ENCODE peak calls at places on chromosomes 16 and 17, in ten cellular contexts. T is neural progenitor cell, X is heart left ventricle, H is adrenal gland, Y is Caco-2, K is tibial artery, R is fibroblast of lung, Q is hepatocyte, S is psoas muscle, C is breast epithelium. U is an unnamed sample. For H3K36me3 and H3K27me3, the result is how much of the 10 kb centered on the place peaks cover.

GRCh38 chr17:34714475-34715410 is 135.4 kb downstream of the TMEM132E start:
- DNase-seq in T (no peak), X (no peak), H (no peak), Y (no peak), K (no peak), R (no peak), Q (no peak), S (no peak), C (no peak), U (no peak)

GRCh38 chr17:34580685-34581445 is 1.5 kb downstream of the TMEM132E start:
- DNase-seq in T (peak), X (no peak), H (no peak), Y (no peak), K (no peak), R (no peak), Q (peak), S (no peak), C (peak), U (no peak)

GRCh38 chr17:21213491-21214014 is 408 bp downstream of the TMEM11 start:
- DNase-seq in T (peak), X (no peak), H (peak), Y (peak), K (peak), R (no peak), Q (peak), S (peak), C (no peak), U (no peak)

GRCh38 chr16:79629003-79629402 is 28.5 kb upstream of the MAF start:
- DNase-seq in T (no peak), X (no peak), H (no peak), Y (no peak), K (no peak), R (no peak), Q (no peak), S (no peak), C (no peak), U (no peak)

GRCh38 chr16:75266738-75267630 is 15.6 kb upstream of the BCAR1 start:
- DNase-seq in T (no peak), X (no peak), H (no peak), Y (no peak), K (no peak), R (no peak), Q (no peak), S (no peak), C (no peak), U (no peak)

GRCh38 chr16:59180083-59180476 is 446.0 kb upstream of the GOT2 start:
- DNase-seq in T (no peak), X (no peak), H (no peak), Y (no peak), K (no peak), R (no peak), Q (no peak), S (no peak), C (no peak), U (no peak)

GRCh38 chr17:2853111-2853721 is 57.0 kb downstream of the RAP1GAP2 start:
- DNase-seq in T (peak), X (peak), H (peak), Y (peak), K (peak), R (peak), Q (peak), S (peak), C (no peak), U (peak)

GRCh38 chr16:603221-603620 is 13.4 kb downstream of the RAB40C start:
- DNase-seq in T (no peak), X (no peak), H (no peak), Y (no peak), K (no peak), R (no peak), Q (no peak), S (no peak), C (no peak), U (no peak)

GRCh38 chr17:70929226-70929625 is 759.9 kb downstream of the KCNJ2 start:
- DNase-seq in T (no peak), X (no peak), H (no peak), Y (no peak), K (no peak), R (peak), Q (no peak), S (no peak), C (no peak), U (no peak)

GRCh38 chr16:3716831-3717234 is 491 bp downstream of the TRAP1 start:
- DNase-seq in T (peak), X (no peak), H (peak), Y (peak), K (no peak), R (peak), Q (peak), S (no peak), C (no peak), U (peak)

GRCh38 chr17:82228842-82229685 is at the start of gene SLC16A3:
- DNase-seq in T (peak), X (peak), H (peak), Y (peak), K (no peak), R (peak), Q (peak), S (peak), C (no peak), U (peak)

GRCh38 chr16:49015189-49015540 is 266.5 kb downstream of the CBLN1 start:
- DNase-seq in T (peak), X (no peak), H (no peak), Y (no peak), K (no peak), R (no peak), Q (no peak), S (no peak), C (no peak), U (no peak)

GRCh38 chr17:37834168-37834567 is 89.3 kb upstream of the HNF1B start:
- DNase-seq in T (no peak), X (no peak), H (no peak), Y (no peak), K (no peak), R (no peak), Q (no peak), S (no peak), C (no peak), U (no peak)

GRCh38 chr17:12642034-12642433 is 23.7 kb upstream of the MYOCD start:
- DNase-seq in T (no peak), X (no peak), H (no peak), Y (no peak), K (no peak), R (no peak), Q (no peak), S (no peak), C (no peak), U (no peak)

GRCh38 chr17:67974598-67975066 is 21.6 kb downstream of the C17orf58 start:
- DNase-seq in T (peak), X (no peak), H (no peak), Y (no peak), K (no peak), R (no peak), Q (no peak), S (no peak), C (no peak), U (peak)

GRCh38 chr17:16981928-16982327 is 10.0 kb upstream of the TNFRSF13B start:
- DNase-seq in T (no peak), X (no peak), H (no peak), Y (no peak), K (no peak), R (no peak), Q (no peak), S (peak), C (no peak), U (no peak)

GRCh38 chr17:61420128-61420527 is 20.5 kb downstream of the TBX2 start:
- DNase-seq in T (no peak), X (no peak), H (no peak), Y (no peak), K (no peak), R (no peak), Q (no peak), S (no peak), C (no peak), U (no peak)

GRCh38 chr16:85390511-85391174 is 222.5 kb upstream of the GSE1 start:
- DNase-seq in T (no peak), X (peak), H (peak), Y (peak), K (peak), R (peak), Q (peak), S (peak), C (peak), U (peak)

GRCh38 chr16:71484006-71484893 is 4.9 kb downstream of the ZNF19 start:
- DNase-seq in T (peak), X (peak), H (peak), Y (peak), K (peak), R (peak), Q (peak), S (peak), C (peak), U (peak)

GRCh38 chr17:68344701-68345136 is 53.4 kb downstream of the ARSG start:
- DNase-seq in T (peak), X (no peak), H (no peak), Y (no peak), K (no peak), R (no peak), Q (no peak), S (no peak), C (no peak), U (no peak)

GRCh38 chr17:61144876-61145564 is 254.6 kb upstream of the TBX2 start:
- DNase-seq in T (no peak), X (peak), H (no peak), Y (no peak), K (no peak), R (no peak), Q (peak), S (no peak), C (no peak), U (no peak)

GRCh38 chr16:29820271-29820701 is at the start of gene MVP:
- DNase-seq in T (no peak), X (peak), H (peak), Y (no peak), K (peak), R (peak), Q (peak), S (peak), C (peak), U (peak)

GRCh38 chr17:41894791-41895331 is 23.9 kb downstream of the ACLY start:
- DNase-seq in T (no peak), X (no peak), H (peak), Y (peak), K (no peak), R (peak), Q (no peak), S (peak), C (no peak), U (no peak)

GRCh38 chr16:30715777-30716445 is 16.9 kb downstream of the SRCAP start:
- DNase-seq in T (no peak), X (no peak), H (no peak), Y (no peak), K (no peak), R (peak), Q (no peak), S (no peak), C (no peak), U (no peak)

GRCh38 chr17:10513284-10514067 is 4.9 kb downstream of the MYH1 start:
- DNase-seq in T (no peak), X (peak), H (no peak), Y (no peak), K (peak), R (no peak), Q (peak), S (no peak), C (no peak), U (no peak)

GRCh38 chr17:9575381-9576072 is at the start of gene STX8:
- DNase-seq in T (peak), X (peak), H (peak), Y (peak), K (peak), R (peak), Q (peak), S (peak), C (peak), U (peak)

GRCh38 chr17:3762922-3763776 is 37.8 kb downstream of the ITGAE start:
- DNase-seq in T (no peak), X (no peak), H (no peak), Y (no peak), K (no peak), R (no peak), Q (no peak), S (no peak), C (no peak), U (no peak)

GRCh38 chr17:45282683-45283644 is 21.1 kb upstream of the SPATA32 start:
- DNase-seq in T (no peak), X (no peak), H (no peak), Y (no peak), K (no peak), R (peak), Q (peak), S (peak), C (no peak), U (no peak)

GRCh38 chr17:5794881-5795486 is 210.7 kb upstream of the NLRP1 start:
- DNase-seq in T (no peak), X (no peak), H (no peak), Y (no peak), K (no peak), R (no peak), Q (no peak), S (no peak), C (no peak), U (no peak)

GRCh38 chr16:18068477-18068876 is 268.1 kb downstream of the NPIPA8 start:
- DNase-seq in T (no peak), X (no peak), H (no peak), Y (no peak), K (no peak), R (no peak), Q (no peak), S (no peak), C (no peak), U (no peak)

GRCh38 chr16:85525464-85526117 is 87.5 kb upstream of the GSE1 start:
- DNase-seq in T (no peak), X (no peak), H (no peak), Y (no peak), K (no peak), R (no peak), Q (no peak), S (no peak), C (no peak), U (no peak)

GRCh38 chr16:70663524-70664324 is 17.4 kb downstream of the IL34 start:
- DNase-seq in T (no peak), X (no peak), H (no peak), Y (no peak), K (no peak), R (no peak), Q (no peak), S (no peak), C (peak), U (no peak)

GRCh38 chr16:74034862-74035261 is 261.8 kb upstream of the PSMD7 start:
- DNase-seq in T (peak), X (no peak), H (peak), Y (no peak), K (no peak), R (peak), Q (peak), S (no peak), C (no peak), U (peak)

GRCh38 chr16:79360267-79360666 is 240.3 kb downstream of the MAF start:
- DNase-seq in T (no peak), X (no peak), H (no peak), Y (no peak), K (no peak), R (no peak), Q (no peak), S (no peak), C (peak), U (no peak)

GRCh38 chr17:51617876-51618455 is 357.6 kb downstream of the UTP18 start:
- DNase-seq in T (peak), X (no peak), H (no peak), Y (no peak), K (no peak), R (no peak), Q (no peak), S (no peak), C (no peak), U (no peak)

GRCh38 chr17:76682306-76682705 is 28.5 kb downstream of the MXRA7 start:
- DNase-seq in T (no peak), X (peak), H (no peak), Y (no peak), K (no peak), R (peak), Q (no peak), S (peak), C (no peak), U (no peak)

DNA sequence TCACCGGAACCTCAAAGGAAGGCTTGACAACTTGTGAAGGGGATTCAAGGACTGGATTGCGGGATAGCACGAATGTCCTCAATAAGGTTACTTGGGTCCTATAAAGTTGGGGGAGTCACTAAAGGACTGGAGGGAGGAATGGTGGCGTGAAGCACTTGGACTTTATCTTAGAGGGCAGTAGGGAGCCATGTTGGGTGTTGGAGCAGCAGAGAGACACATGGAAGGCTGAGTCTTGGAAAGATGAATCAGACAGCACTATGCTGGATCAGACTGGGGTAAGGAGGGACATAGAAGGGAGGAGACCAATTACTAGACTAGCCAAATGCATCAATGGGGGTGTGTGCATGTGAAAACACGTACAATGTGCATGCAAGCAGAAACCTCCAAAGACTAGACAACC is 26.1 kb upstream of the DLX4 start:
- DNase-seq in T (no peak), X (no peak), H (no peak), Y (no peak), K (no peak), R (no peak), Q (no peak), S (no peak), C (no peak), U (no peak)
- H3K36me3 ChIP-seq in T (under half), X (under half), H (under half), Y (under half), K (under half), R (under half), Q (under half), S (under half), C (under half), U (under half)

GRCh38 chr17:79842656-79843474 is 3.6 kb upstream of the CBX4 start:
- DNase-seq in T (peak), X (no peak), H (no peak), Y (peak), K (no peak), R (no peak), Q (peak), S (no peak), C (no peak), U (peak)
- H3K27me3 ChIP-seq in T (half or more), X (under half), H (under half), Y (under half), K (half or more), R (under half), Q (under half), S (under half), C (under half), U (under half)

GRCh38 chr17:8490256-8491023 is 54.8 kb downstream of the NDEL1 start:
- DNase-seq in T (no peak), X (no peak), H (no peak), Y (no peak), K (no peak), R (no peak), Q (no peak), S (no peak), C (no peak), U (no peak)

GRCh38 chr17:8496081-8496480 is 60.4 kb downstream of the NDEL1 start:
- DNase-seq in T (no peak), X (no peak), H (no peak), Y (no peak), K (no peak), R (no peak), Q (no peak), S (no peak), C (no peak), U (no peak)

GRCh38 chr17:8494021-8494420 is 58.3 kb downstream of the NDEL1 start:
- DNase-seq in T (no peak), X (no peak), H (no peak), Y (no peak), K (no peak), R (no peak), Q (no peak), S (no peak), C (no peak), U (no peak)

GRCh38 chr17:8492121-8492520 is 56.4 kb downstream of the NDEL1 start:
- DNase-seq in T (no peak), X (no peak), H (no peak), Y (no peak), K (no peak), R (no peak), Q (no peak), S (no peak), C (no peak), U (no peak)

GRCh38 chr17:8494506-8495111 is 58.9 kb downstream of the NDEL1 start:
- DNase-seq in T (no peak), X (no peak), H (no peak), Y (no peak), K (no peak), R (no peak), Q (no peak), S (no peak), C (no peak), U (no peak)
- H3K36me3 ChIP-seq in T (under half), X (half or more), H (under half), Y (under half), K (half or more), R (under half), Q (under half), S (under half), C (under half), U (under half)

DNA sequence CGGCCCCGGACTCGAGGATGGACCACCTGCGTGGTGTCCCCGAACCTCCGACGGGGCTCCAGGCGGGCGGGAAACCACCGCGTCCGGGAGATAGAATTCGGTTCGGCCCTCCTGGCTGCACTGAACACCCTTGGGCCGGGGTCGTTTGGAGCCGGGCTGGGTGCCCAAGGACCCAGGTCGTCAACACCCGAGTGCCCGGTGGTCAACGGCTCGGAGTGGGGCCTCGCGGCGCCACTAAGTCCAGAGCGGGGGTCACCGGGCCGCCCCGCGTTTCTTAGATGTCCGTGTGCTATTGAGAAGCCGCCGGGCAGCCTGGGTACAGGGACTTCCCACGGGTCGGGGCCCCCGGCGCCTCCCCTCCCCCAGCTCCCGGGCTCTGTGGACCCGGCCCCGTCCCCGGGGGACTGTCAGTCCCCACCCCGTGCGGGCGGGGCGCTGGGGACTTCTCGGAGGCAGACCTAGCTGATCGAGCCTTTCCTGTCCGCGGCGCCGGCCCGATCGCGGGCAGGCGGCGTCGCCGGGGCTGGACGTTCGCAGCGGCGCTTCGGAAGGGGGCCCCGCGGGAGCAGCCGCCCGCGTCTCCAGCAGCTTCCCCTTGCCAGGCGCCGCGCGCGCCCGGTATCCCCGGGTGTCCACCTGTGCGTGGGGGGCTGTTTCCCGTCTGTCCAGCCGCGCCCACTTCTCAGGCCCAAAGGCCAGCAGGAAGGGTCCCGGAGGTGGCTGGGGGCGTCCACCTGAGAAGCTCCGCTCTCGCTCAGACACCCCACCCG is 655 bp upstream of the NPTX1 start:
- DNase-seq in T (peak), X (no peak), H (no peak), Y (no peak), K (no peak), R (no peak), Q (no peak), S (no peak), C (no peak), U (no peak)
- H3K27me3 ChIP-seq in T (half or more), X (half or more), H (half or more), Y (under half), K (half or more), R (under half), Q (half or more), S (under half), C (under half), U (half or more)

DNA sequence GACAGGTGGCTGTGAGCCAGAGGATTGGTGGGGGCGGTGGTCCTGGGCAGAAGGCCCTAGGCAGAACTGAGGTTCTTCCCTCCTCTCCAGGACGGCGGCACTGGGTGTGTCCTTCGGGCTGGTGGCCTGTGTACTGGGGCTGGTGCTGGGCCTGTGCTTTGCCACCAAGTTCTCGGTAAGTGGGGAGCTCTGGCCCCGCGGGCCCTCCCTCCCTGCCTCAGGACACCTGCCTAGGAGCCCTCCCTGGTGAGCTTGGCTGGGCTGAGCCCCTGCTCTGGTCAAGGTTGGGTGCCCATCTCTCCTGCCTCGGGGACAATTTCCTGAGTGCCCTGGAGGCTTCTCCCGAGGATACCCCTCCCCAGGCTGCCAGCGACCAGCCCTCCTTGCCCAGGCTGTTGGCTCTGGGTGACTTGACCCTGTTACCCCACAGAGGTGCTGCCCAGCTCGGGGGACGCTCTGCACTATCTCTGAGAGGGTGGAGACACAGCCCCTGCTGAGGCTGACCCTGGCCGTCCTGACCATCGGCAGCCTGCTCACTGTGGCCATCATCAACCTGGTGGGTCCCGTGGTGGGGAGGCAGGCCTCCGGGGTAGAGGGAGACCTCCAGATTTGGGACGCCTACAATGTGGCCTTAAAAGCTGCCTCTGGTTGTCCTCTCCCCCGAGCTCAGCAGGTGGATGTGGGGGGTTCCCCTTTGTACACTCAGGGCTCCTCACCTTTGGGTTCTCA is 42.0 kb downstream of the ADCY7 start:
- DNase-seq in T (no peak), X (no peak), H (no peak), Y (no peak), K (no peak), R (no peak), Q (no peak), S (peak), C (peak), U (no peak)
- H3K36me3 ChIP-seq in T (under half), X (under half), H (under half), Y (under half), K (under half), R (under half), Q (under half), S (under half), C (under half), U (under half)

GRCh38 chr17:73646409-73647305 is 2.4 kb upstream of the SDK2 start:
- DNase-seq in T (peak), X (no peak), H (no peak), Y (no peak), K (no peak), R (no peak), Q (peak), S (no peak), C (no peak), U (no peak)
- H3K27me3 ChIP-seq in T (under half), X (under half), H (under half), Y (under half), K (half or more), R (under half), Q (half or more), S (under half), C (under half), U (under half)

U was measured in colonic mucosa.